ENCODE peak calls at places on chromosomes 1 and 21, in eight cellular contexts. One of them, this sample, is unnamed.

GRCh38 chr21:29376556-29376955 is 77.8 kb downstream of the BACH1 start:
- DNase-seq in fibroblast of lung: no peak
- DNase-seq in cortex of kidney: no peak
- DNase-seq in left ventricle myocardium inferior: no peak
- DNase-seq in MCF 10A: peak
- DNase-seq in HTR-8/SVneo: peak
- DNase-seq in bronchial epithelial cell: peak
- DNase-seq in hippocampal formation: no peak
- DNase-seq in this sample: peak

GRCh38 chr1:230303069-230303468 is 123.1 kb downstream of the PGBD5 start:
- DNase-seq in fibroblast of lung: peak
- DNase-seq in cortex of kidney: no peak
- DNase-seq in left ventricle myocardium inferior: no peak
- DNase-seq in MCF 10A: no peak
- DNase-seq in HTR-8/SVneo: no peak
- DNase-seq in bronchial epithelial cell: no peak
- DNase-seq in hippocampal formation: no peak
- DNase-seq in this sample: no peak

GRCh38 chr1:21922103-21923014 is 14.8 kb downstream of the HSPG2 start:
- DNase-seq in fibroblast of lung: no peak
- DNase-seq in cortex of kidney: no peak
- DNase-seq in left ventricle myocardium inferior: no peak
- DNase-seq in MCF 10A: no peak
- DNase-seq in HTR-8/SVneo: no peak
- DNase-seq in bronchial epithelial cell: no peak
- DNase-seq in hippocampal formation: no peak
- DNase-seq in this sample: no peak

GRCh38 chr1:23283660-23284602 is 60.2 kb downstream of the HNRNPR start:
- DNase-seq in fibroblast of lung: peak
- DNase-seq in cortex of kidney: no peak
- DNase-seq in left ventricle myocardium inferior: no peak
- DNase-seq in MCF 10A: no peak
- DNase-seq in HTR-8/SVneo: peak
- DNase-seq in bronchial epithelial cell: peak
- DNase-seq in hippocampal formation: peak
- DNase-seq in this sample: no peak

GRCh38 chr1:56229183-56229582 is 350.2 kb downstream of the PLPP3 start:
- DNase-seq in fibroblast of lung: peak
- DNase-seq in cortex of kidney: no peak
- DNase-seq in left ventricle myocardium inferior: no peak
- DNase-seq in MCF 10A: no peak
- DNase-seq in HTR-8/SVneo: no peak
- DNase-seq in bronchial epithelial cell: no peak
- DNase-seq in hippocampal formation: no peak
- DNase-seq in this sample: no peak

GRCh38 chr21:26732442-26733221 is 112.6 kb downstream of the ADAMTS1 start:
- DNase-seq in fibroblast of lung: peak
- DNase-seq in cortex of kidney: no peak
- DNase-seq in left ventricle myocardium inferior: no peak
- DNase-seq in MCF 10A: peak
- DNase-seq in HTR-8/SVneo: peak
- DNase-seq in bronchial epithelial cell: peak
- DNase-seq in hippocampal formation: peak
- DNase-seq in this sample: no peak

GRCh38 chr1:66761273-66761672 is 9.0 kb downstream of the DYNLT5 start:
- DNase-seq in fibroblast of lung: no peak
- DNase-seq in cortex of kidney: no peak
- DNase-seq in left ventricle myocardium inferior: no peak
- DNase-seq in MCF 10A: peak
- DNase-seq in HTR-8/SVneo: no peak
- DNase-seq in bronchial epithelial cell: peak
- DNase-seq in hippocampal formation: no peak
- DNase-seq in this sample: no peak

GRCh38 chr1:153217212-153217611 is at the start of gene PRR9:
- DNase-seq in fibroblast of lung: peak
- DNase-seq in cortex of kidney: no peak
- DNase-seq in left ventricle myocardium inferior: no peak
- DNase-seq in MCF 10A: no peak
- DNase-seq in HTR-8/SVneo: no peak
- DNase-seq in bronchial epithelial cell: peak
- DNase-seq in hippocampal formation: no peak
- DNase-seq in this sample: no peak

GRCh38 chr21:45511661-45512431 is 30.4 kb downstream of the SLC19A1 start:
- DNase-seq in fibroblast of lung: no peak
- DNase-seq in cortex of kidney: no peak
- DNase-seq in left ventricle myocardium inferior: peak
- DNase-seq in MCF 10A: no peak
- DNase-seq in HTR-8/SVneo: no peak
- DNase-seq in bronchial epithelial cell: no peak
- DNase-seq in hippocampal formation: no peak
- DNase-seq in this sample: no peak

GRCh38 chr1:194466706-194467105 is 1280.3 kb upstream of the B3GALT2 start:
- DNase-seq in fibroblast of lung: peak
- DNase-seq in cortex of kidney: no peak
- DNase-seq in left ventricle myocardium inferior: no peak
- DNase-seq in MCF 10A: peak
- DNase-seq in HTR-8/SVneo: no peak
- DNase-seq in bronchial epithelial cell: no peak
- DNase-seq in hippocampal formation: peak
- DNase-seq in this sample: no peak

GRCh38 chr1:35112668-35113067 is 33.5 kb downstream of the ZMYM1 start:
- DNase-seq in fibroblast of lung: peak
- DNase-seq in cortex of kidney: no peak
- DNase-seq in left ventricle myocardium inferior: no peak
- DNase-seq in MCF 10A: no peak
- DNase-seq in HTR-8/SVneo: no peak
- DNase-seq in bronchial epithelial cell: no peak
- DNase-seq in hippocampal formation: no peak
- DNase-seq in this sample: no peak

GRCh38 chr1:112818990-112819689 is 104.0 kb upstream of the PPM1J start:
- DNase-seq in fibroblast of lung: peak
- DNase-seq in cortex of kidney: no peak
- DNase-seq in left ventricle myocardium inferior: no peak
- DNase-seq in MCF 10A: no peak
- DNase-seq in HTR-8/SVneo: peak
- DNase-seq in bronchial epithelial cell: peak
- DNase-seq in hippocampal formation: no peak
- DNase-seq in this sample: no peak

GRCh38 chr1:159993911-159994310 is 37.9 kb downstream of the PIGM start:
- DNase-seq in fibroblast of lung: no peak
- DNase-seq in cortex of kidney: no peak
- DNase-seq in left ventricle myocardium inferior: no peak
- DNase-seq in MCF 10A: no peak
- DNase-seq in HTR-8/SVneo: no peak
- DNase-seq in bronchial epithelial cell: no peak
- DNase-seq in hippocampal formation: no peak
- DNase-seq in this sample: no peak

GRCh38 chr1:60589916-60590315 is 492.4 kb upstream of the NFIA start:
- DNase-seq in fibroblast of lung: peak
- DNase-seq in cortex of kidney: no peak
- DNase-seq in left ventricle myocardium inferior: no peak
- DNase-seq in MCF 10A: peak
- DNase-seq in HTR-8/SVneo: no peak
- DNase-seq in bronchial epithelial cell: no peak
- DNase-seq in hippocampal formation: no peak
- DNase-seq in this sample: no peak

GRCh38 chr1:109726007-109726406 is 14.0 kb downstream of the GSTM5 start:
- DNase-seq in fibroblast of lung: no peak
- DNase-seq in cortex of kidney: no peak
- DNase-seq in left ventricle myocardium inferior: no peak
- DNase-seq in MCF 10A: no peak
- DNase-seq in HTR-8/SVneo: no peak
- DNase-seq in bronchial epithelial cell: no peak
- DNase-seq in hippocampal formation: no peak
- DNase-seq in this sample: no peak

This sample was measured in HFF-Myc.